ENCODE peak calls at places on chromosomes 5 and 9, in ten cellular contexts. One of them, this sample, is unnamed.

GRCh38 chr5:1771149-1772065 is 28.2 kb downstream of the MRPL36 start:
- DNase-seq in hepatic stellate cell: no peak
- DNase-seq in GM20000: no peak
- DNase-seq in Right ventricle myocardium superior: peak
- DNase-seq in naive B cell: no peak
- DNase-seq in psoas muscle: no peak
- DNase-seq in germinal center: no peak
- DNase-seq in glutamatergic neuron: no peak
- DNase-seq in epithelial cell of proximal tubule: no peak
- DNase-seq in T-helper 1 cell: no peak
- DNase-seq in this sample: no peak

GRCh38 chr9:101737705-101738565 is 512 bp downstream of the GRIN3A start:
- DNase-seq in T-helper 1 cell: no peak
- DNase-seq in GM20000: no peak
- DNase-seq in hepatic stellate cell: no peak
- DNase-seq in Right ventricle myocardium superior: peak
- DNase-seq in germinal center: no peak
- DNase-seq in naive B cell: no peak
- DNase-seq in epithelial cell of proximal tubule: no peak
- DNase-seq in glutamatergic neuron: peak
- DNase-seq in psoas muscle: no peak
- DNase-seq in this sample: peak

GRCh38 chr5:124580925-124581821 is 165.3 kb downstream of the ZNF608 start:
- DNase-seq in hepatic stellate cell: no peak
- DNase-seq in epithelial cell of proximal tubule: no peak
- DNase-seq in glutamatergic neuron: peak
- DNase-seq in psoas muscle: no peak
- DNase-seq in germinal center: no peak
- DNase-seq in GM20000: no peak
- DNase-seq in Right ventricle myocardium superior: no peak
- DNase-seq in naive B cell: no peak
- DNase-seq in T-helper 1 cell: no peak
- DNase-seq in this sample: no peak

GRCh38 chr9:96453625-96454024 is 3.7 kb downstream of the HABP4 start:
- DNase-seq in Right ventricle myocardium superior: no peak
- DNase-seq in epithelial cell of proximal tubule: no peak
- DNase-seq in glutamatergic neuron: no peak
- DNase-seq in psoas muscle: no peak
- DNase-seq in T-helper 1 cell: no peak
- DNase-seq in hepatic stellate cell: peak
- DNase-seq in germinal center: no peak
- DNase-seq in GM20000: no peak
- DNase-seq in naive B cell: no peak
- DNase-seq in this sample: peak

GRCh38 chr5:36158144-36158543 is 6.2 kb downstream of the SKP2 start:
- DNase-seq in GM20000: no peak
- DNase-seq in epithelial cell of proximal tubule: no peak
- DNase-seq in glutamatergic neuron: no peak
- DNase-seq in psoas muscle: no peak
- DNase-seq in T-helper 1 cell: no peak
- DNase-seq in hepatic stellate cell: no peak
- DNase-seq in naive B cell: no peak
- DNase-seq in germinal center: no peak
- DNase-seq in Right ventricle myocardium superior: no peak
- DNase-seq in this sample: no peak

GRCh38 chr5:125526940-125527339 is 780.5 kb upstream of the ZNF608 start:
- DNase-seq in glutamatergic neuron: no peak
- DNase-seq in GM20000: no peak
- DNase-seq in epithelial cell of proximal tubule: no peak
- DNase-seq in T-helper 1 cell: no peak
- DNase-seq in Right ventricle myocardium superior: no peak
- DNase-seq in hepatic stellate cell: no peak
- DNase-seq in psoas muscle: no peak
- DNase-seq in naive B cell: no peak
- DNase-seq in germinal center: no peak
- DNase-seq in this sample: no peak

GRCh38 chr5:54742417-54742889 is 224.9 kb downstream of the SNX18 start:
- DNase-seq in GM20000: no peak
- DNase-seq in T-helper 1 cell: no peak
- DNase-seq in Right ventricle myocardium superior: no peak
- DNase-seq in hepatic stellate cell: peak
- DNase-seq in psoas muscle: no peak
- DNase-seq in glutamatergic neuron: no peak
- DNase-seq in epithelial cell of proximal tubule: no peak
- DNase-seq in naive B cell: no peak
- DNase-seq in germinal center: no peak
- DNase-seq in this sample: no peak

GRCh38 chr5:149386166-149386565 is 7.1 kb upstream of the IL17B start:
- DNase-seq in T-helper 1 cell: no peak
- DNase-seq in glutamatergic neuron: no peak
- DNase-seq in naive B cell: no peak
- DNase-seq in psoas muscle: no peak
- DNase-seq in germinal center: no peak
- DNase-seq in epithelial cell of proximal tubule: no peak
- DNase-seq in Right ventricle myocardium superior: no peak
- DNase-seq in GM20000: no peak
- DNase-seq in hepatic stellate cell: no peak
- DNase-seq in this sample: no peak

This sample was measured in activated CD8-positive, alpha-beta T cell treated with anti-CD3 and anti-CD28 coated beads for 36 hours.